ENCODE peak calls at places on chromosomes 2 and 18, in ten cellular contexts. E is amniotic stem cell; Y is lower leg skin; N is kidney; X is choroid plexus epithelial cell; F is epithelial cell of esophagus; S is KBM-7; K is cardiac muscle cell; L is C1 segment of cervical spinal cord; M is stimulated activated CD4-positive, alpha-beta T cell treated with anti-CD3 and anti-CD28 coated beads, Interleukin-4, amount 100 ng/mL, for 24 hours. A is an unnamed sample.

GRCh38 chr18:44594779-44595467 is 85.8 kb upstream of the SETBP1 start:
- DNase-seq in K (peak), F (peak), Y (no peak), S (no peak), L (no peak), N (no peak), E (peak), X (peak), M (no peak), A (peak)

GRCh38 chr2:237966565-237967462 is at the start of gene UBE2F:
- DNase-seq in N (peak), K (peak), L (peak), Y (peak), F (peak), X (peak), S (peak), E (peak), M (peak), A (peak)

GRCh38 chr2:37394263-37394662 is 49.8 kb downstream of the QPCT start:
- DNase-seq in K (no peak), M (no peak), F (no peak), E (no peak), N (no peak), X (no peak), L (no peak), Y (no peak), S (peak), A (no peak)

GRCh38 chr2:127735537-127736399 is 34.5 kb downstream of the SFT2D3 start:
- DNase-seq in Y (no peak), M (no peak), S (no peak), N (no peak), E (no peak), X (no peak), L (no peak), K (no peak), F (peak), A (no peak)

GRCh38 chr2:226760412-226761194 is 39.0 kb downstream of the IRS1 start:
- DNase-seq in S (no peak), L (no peak), N (no peak), F (peak), M (no peak), E (no peak), K (peak), Y (no peak), X (peak), A (peak)

GRCh38 chr2:70118798-70119454 is 31.6 kb downstream of the PCBP1 start:
- DNase-seq in E (no peak), S (peak), N (peak), Y (no peak), M (no peak), F (no peak), X (no peak), K (peak), L (no peak), A (no peak)

GRCh38 chr2:46643493-46643892 is 164.1 kb downstream of the TMEM247 start:
- DNase-seq in F (no peak), K (no peak), L (no peak), X (no peak), E (no peak), N (no peak), M (no peak), S (peak), Y (no peak), A (no peak)

GRCh38 chr2:70923378-70924015 is 12.2 kb upstream of the ATP6V1B1 start:
- DNase-seq in M (no peak), Y (peak), K (no peak), F (no peak), S (peak), N (no peak), E (no peak), X (peak), L (no peak), A (no peak)

GRCh38 chr2:36376319-36376765 is 20.8 kb downstream of the CRIM1 start:
- DNase-seq in X (peak), E (no peak), L (no peak), K (peak), M (no peak), F (peak), N (peak), S (no peak), Y (peak), A (peak)

A was measured in astrocyte of the spinal cord.